ENCODE peak calls at places on chromosomes 16 and 17, in four cellular contexts. X, W, L and A are unnamed samples.

GRCh38 chr17:1315409-1315808 is 35.9 kb downstream of the TRARG1 start:
- DNase-seq in X (no peak), W (no peak), L (no peak), A (no peak)

GRCh38 chr17:46194393-46195216 is 1.4 kb upstream of the KANSL1 start:
- DNase-seq in L (no peak), X (no peak), W (peak), A (peak)

GRCh38 chr16:86881118-86881510 is 302.8 kb downstream of the FOXL1 start:
- DNase-seq in X (no peak), W (no peak), L (no peak), A (no peak)

GRCh38 chr16:3115561-3115960 is 3.2 kb downstream of the ZNF205 start:
- DNase-seq in L (peak), X (no peak), W (no peak), A (no peak)

GRCh38 chr16:72311426-72311825 is 139.5 kb upstream of the PMFBP1 start:
- DNase-seq in W (peak), X (no peak), L (no peak), A (peak)

GRCh38 chr17:44794699-44795413 is 35.2 kb downstream of the GJC1 start:
- DNase-seq in W (peak), X (no peak), L (no peak), A (peak)

GRCh38 chr17:75524971-75525805 is at the start of gene LLGL2:
- DNase-seq in W (peak), L (peak), X (peak), A (peak)

GRCh38 chr17:57121308-57122042 is 36.4 kb downstream of the AKAP1 start:
- DNase-seq in W (peak), L (peak), X (peak), A (peak)

GRCh38 chr17:74736423-74737298 is at the start of gene RAB37:
- DNase-seq in W (no peak), X (no peak), L (peak), A (no peak)

GRCh38 chr16:82037251-82037650 is 2.2 kb downstream of the HSD17B2 start:
- DNase-seq in W (no peak), L (no peak), X (no peak), A (no peak)

GRCh38 chr17:76524598-76525512 is 12.7 kb downstream of the CYGB start:
- DNase-seq in L (no peak), X (no peak), W (peak), A (peak)

GRCh38 chr17:77892469-77893143 is 65.9 kb upstream of the TNRC6C start:
- DNase-seq in X (peak), L (peak), W (peak), A (no peak)

GRCh38 chr16:75580-76501 is 2.2 kb upstream of the MPG start:
- DNase-seq in X (no peak), L (peak), W (peak), A (peak)

GRCh38 chr16:84715854-84716253 is 16.1 kb downstream of the USP10 start:
- DNase-seq in X (no peak), L (no peak), W (no peak), A (no peak)

GRCh38 chr17:30600830-30601494 is 123.8 kb downstream of the GOSR1 start:
- DNase-seq in W (peak), L (no peak), X (peak), A (peak)

GRCh38 chr16:15644306-15644961 is 1.5 kb upstream of the MARF1 start:
- DNase-seq in W (peak), L (no peak), X (no peak), A (no peak)

GRCh38 chr17:33750943-33751701 is 458.0 kb upstream of the ASIC2 start:
- DNase-seq in W (peak), L (peak), X (peak), A (peak)

GRCh38 chr16:3004319-3004718 is 8.4 kb upstream of the CLDN9 start:
- DNase-seq in W (no peak), X (no peak), L (no peak), A (no peak)

GRCh38 chr17:50710025-50710424 is 2.3 kb upstream of the ANKRD40 start:
- DNase-seq in W (no peak), L (no peak), X (no peak), A (no peak)

GRCh38 chr17:77257169-77257568 is 116.4 kb downstream of the SEC14L1 start:
- DNase-seq in X (no peak), L (no peak), W (no peak), A (no peak)

GRCh38 chr17:82835766-82836512 is 3.9 kb downstream of the ZNF750 start:
- DNase-seq in X (no peak), W (no peak), L (no peak), A (no peak)

GRCh38 chr17:64084086-64084939 is 45.6 kb downstream of the ERN1 start:
- DNase-seq in W (peak), X (no peak), L (peak), A (peak)

GRCh38 chr16:48575471-48576050 is 34.4 kb downstream of the N4BP1 start:
- DNase-seq in L (no peak), W (no peak), X (no peak), A (no peak)

GRCh38 chr16:79269211-79269863 is 331.2 kb downstream of the MAF start:
- DNase-seq in X (no peak), W (no peak), L (no peak), A (no peak)

GRCh38 chr16:48901712-48902374 is 291.9 kb upstream of the N4BP1 start:
- DNase-seq in X (no peak), W (no peak), L (peak), A (no peak)

GRCh38 chr17:79027274-79027924 is 3.4 kb downstream of the C1QTNF1 start:
- DNase-seq in L (no peak), W (no peak), X (no peak), A (no peak)

GRCh38 chr17:2609091-2609490 is 15.6 kb downstream of the PAFAH1B1 start:
- DNase-seq in L (no peak), X (no peak), W (no peak), A (no peak)
- H2AFZ ChIP-seq in L (no peak), X (no peak), W (no peak), A (no peak)

GRCh38 chr16:31328322-31329052 is 26.5 kb upstream of the ITGAX start:
- DNase-seq in L (no peak), X (no peak), W (no peak), A (no peak)
- H3K23ac ChIP-seq in L (no peak), X (peak), W (no peak), A (no peak)

GRCh38 chr17:61877837-61878236 is 14.5 kb upstream of the BRIP1 start:
- DNase-seq in W (no peak), X (no peak), L (no peak), A (no peak)

GRCh38 chr17:61875285-61875684 is 12.0 kb upstream of the BRIP1 start:
- DNase-seq in L (no peak), X (no peak), W (no peak), A (no peak)

GRCh38 chr17:61875804-61876203 is 12.5 kb upstream of the BRIP1 start:
- DNase-seq in X (no peak), L (no peak), W (no peak), A (no peak)

GRCh38 chr17:61872099-61872498 is 8.8 kb upstream of the BRIP1 start:
- DNase-seq in X (no peak), W (no peak), L (no peak), A (no peak)

DNA sequence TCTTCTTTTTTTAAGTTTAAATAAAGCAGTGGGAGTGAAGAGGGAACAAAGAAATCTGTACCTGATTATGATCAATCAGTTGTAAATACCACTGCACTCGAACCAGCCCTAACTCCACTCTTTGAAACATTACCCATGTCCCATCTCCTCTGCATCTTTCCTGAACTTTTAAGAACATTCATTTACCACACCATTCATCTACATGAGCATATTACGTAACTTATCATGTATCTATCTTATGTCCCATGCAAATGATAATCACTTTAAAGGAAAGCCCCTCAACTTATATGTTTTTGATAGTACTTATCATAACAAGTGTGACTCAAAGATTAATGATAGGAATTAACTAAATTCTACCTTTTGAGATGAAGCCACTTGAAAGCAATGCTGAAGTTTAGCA is 10.7 kb upstream of the BRIP1 start:
- DNase-seq in W (no peak), X (no peak), L (no peak), A (no peak)
- H2AFZ ChIP-seq in W (no peak), X (no peak), L (no peak), A (no peak)

DNA sequence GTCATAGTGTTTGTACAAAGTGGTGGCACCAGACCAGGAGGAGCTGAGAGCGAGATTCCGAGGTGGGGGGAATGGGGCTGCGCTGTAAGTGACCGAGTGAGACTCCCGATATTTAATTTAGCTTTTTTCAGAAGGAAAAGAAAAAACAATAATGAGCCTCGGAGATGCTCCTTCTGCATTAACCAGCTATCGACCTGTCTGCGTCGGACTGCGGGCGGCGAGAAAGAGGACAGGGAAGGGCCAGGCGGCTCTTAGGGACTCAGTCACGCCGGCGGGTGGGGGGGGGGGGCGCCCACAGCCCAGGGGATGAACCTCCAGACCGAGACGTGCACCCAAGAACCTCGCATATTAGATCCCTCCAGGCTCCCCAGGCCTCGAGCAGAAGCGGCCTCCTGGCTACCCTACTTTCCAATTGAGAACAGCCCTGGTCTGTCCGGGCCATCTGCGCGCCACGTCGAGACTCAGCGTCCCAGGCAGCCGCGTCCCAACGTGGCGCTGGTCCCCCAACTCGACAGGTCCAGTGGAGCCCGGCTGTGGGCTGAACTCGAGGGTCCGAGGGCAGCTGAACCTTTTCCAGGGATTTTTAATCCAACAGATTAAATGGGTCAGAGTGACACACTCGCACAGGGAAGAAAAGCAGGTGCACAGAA is 2.1 kb upstream of the IRX3 start:
- DNase-seq in L (no peak), X (no peak), W (no peak), A (no peak)
- H3K23ac ChIP-seq in L (no peak), X (no peak), W (no peak), A (no peak)

DNA sequence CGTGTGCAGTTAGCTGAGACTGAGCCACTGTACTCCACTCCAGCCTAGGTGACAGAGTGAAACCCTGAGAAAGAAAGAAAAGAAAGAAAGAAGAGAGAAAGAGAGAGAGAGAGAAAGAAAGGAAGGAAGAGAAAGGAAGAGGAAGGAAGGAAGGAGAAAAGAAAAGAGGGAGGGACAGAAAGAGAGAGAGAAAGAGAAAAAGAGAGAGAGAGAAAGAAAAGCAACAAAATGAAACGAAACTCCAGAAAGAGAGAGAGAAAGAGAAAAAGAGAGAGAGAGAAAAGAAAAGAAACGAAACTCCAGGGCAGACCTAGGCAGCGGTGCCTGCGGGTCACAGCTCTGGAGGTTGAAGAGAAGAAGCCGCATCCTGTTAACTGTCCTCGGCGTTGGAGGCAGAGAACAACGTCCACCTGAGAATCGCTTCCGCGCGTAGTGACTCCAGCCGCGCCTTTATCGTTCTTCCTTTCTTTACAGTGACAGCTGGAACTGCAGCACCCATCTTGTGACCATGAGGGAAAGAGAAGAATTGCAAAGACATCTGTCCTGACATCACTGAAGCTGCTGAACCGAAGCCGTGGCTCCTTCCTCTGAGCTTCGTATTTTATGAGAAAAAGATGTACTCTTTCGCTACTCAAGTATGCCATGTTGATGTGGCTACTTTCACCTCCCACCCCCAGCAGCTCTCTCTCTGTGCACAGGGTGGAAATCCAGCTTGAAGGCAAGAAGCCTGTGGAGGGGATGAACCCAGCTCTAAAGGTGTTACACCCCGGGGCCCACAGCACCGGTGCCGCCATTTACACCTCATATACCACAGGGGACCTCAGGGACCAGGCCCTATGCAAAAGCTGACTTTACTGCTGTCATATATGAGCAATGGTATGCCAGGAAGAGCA is 56.9 kb upstream of the DOC2B start:
- DNase-seq in X (no peak), L (no peak), W (no peak), A (no peak)
- H2AFZ ChIP-seq in X (no peak), L (no peak), W (no peak), A (no peak)

GRCh38 chr16:89055894-89056555 is 37.6 kb upstream of the ACSF3 start:
- DNase-seq in W (no peak), X (no peak), L (no peak), A (no peak)
- H3K23ac ChIP-seq in W (no peak), X (peak), L (no peak), A (no peak)

GRCh38 chr16:67872131-67872630 is 671 bp upstream of the EDC4 start:
- DNase-seq in L (no peak), W (no peak), X (no peak), A (no peak)

GRCh38 chr16:67873435-67874146 is 739 bp downstream of the EDC4 start:
- DNase-seq in W (peak), X (no peak), L (no peak), A (peak)

GRCh38 chr16:67874147-67874771 is 1.4 kb downstream of the EDC4 start:
- DNase-seq in X (no peak), W (no peak), L (no peak), A (no peak)

GRCh38 chr16:67871256-67871655 is 1.6 kb upstream of the EDC4 start:
- DNase-seq in W (no peak), X (no peak), L (no peak), A (no peak)

DNA sequence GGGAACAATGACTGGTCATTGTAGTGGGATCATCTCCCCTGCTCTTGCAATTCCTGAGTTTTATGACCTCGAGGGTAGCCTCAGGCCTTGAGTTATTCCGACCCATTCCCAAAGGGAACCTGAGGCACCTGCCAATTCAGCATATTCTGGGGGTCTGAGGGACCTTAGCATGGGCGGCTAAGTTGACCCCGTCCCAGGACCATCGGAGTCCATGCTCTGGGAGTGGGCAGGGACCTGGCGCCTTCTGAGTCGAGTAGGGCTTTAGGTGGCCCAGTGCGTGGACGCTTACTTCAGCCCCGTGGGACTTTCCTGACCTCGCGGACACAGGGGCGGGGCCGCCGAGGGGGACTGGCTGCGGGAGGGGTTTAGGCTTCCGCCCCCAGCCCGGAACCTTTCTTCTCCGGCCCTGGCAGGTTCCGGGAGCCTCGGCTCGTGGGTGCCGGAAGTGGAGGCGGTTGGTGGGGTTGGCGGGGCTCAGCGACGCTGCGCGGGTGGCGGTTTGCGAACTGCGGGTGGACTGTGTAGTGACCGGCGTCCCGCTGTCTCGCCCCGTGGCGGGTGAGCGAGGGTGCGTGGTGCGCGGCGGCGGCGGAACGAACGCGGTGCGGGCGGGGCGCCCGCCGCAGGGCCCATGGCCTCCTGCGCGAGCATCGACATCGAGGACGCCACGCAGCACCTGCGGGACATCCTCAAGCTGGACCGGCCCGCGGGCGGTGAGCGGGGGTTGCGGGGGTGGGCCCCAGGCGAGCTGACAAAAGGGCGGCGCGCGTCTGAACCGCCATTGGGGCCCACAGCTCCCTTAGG is at the start of gene EDC4:
- DNase-seq in L (peak), X (peak), W (peak), A (peak)
- H2AFZ ChIP-seq in L (no peak), X (peak), W (peak), A (peak)

GRCh38 chr17:54117452-54117851 is 294.7 kb downstream of the KIF2B start:
- DNase-seq in X (no peak), L (no peak), W (no peak), A (no peak)
- H3K23ac ChIP-seq in X (no peak), L (no peak), W (no peak), A (no peak)

GRCh38 chr17:6701719-6702118 is 11.4 kb downstream of the SLC13A5 start:
- DNase-seq in X (peak), W (no peak), L (peak), A (no peak)
- H2AFZ ChIP-seq in X (peak), W (no peak), L (no peak), A (no peak)

GRCh38 chr17:35809855-35810461 is 674 bp downstream of the TAF15 start:
- DNase-seq in X (no peak), L (peak), W (no peak), A (peak)
- H3K23ac ChIP-seq in X (peak), L (no peak), W (no peak), A (peak)